ENCODE peak calls at places on chromosomes 4 and X, in five cellular contexts. O, P, Z, C and J are unnamed samples.

GRCh38 chr4:145130788-145131398 is 32.8 kb downstream of the ABCE1 start:
- DNase-seq in O (no peak), P (peak), Z (no peak), C (peak), J (no peak)

GRCh38 chrX:28135378-28136047 is 154.3 kb upstream of the DCAF8L1 start:
- DNase-seq in O (no peak), P (peak), Z (no peak), C (no peak), J (no peak)

GRCh38 chrX:12080265-12080664 is 58.0 kb upstream of the FRMPD4 start:
- DNase-seq in O (no peak), P (peak), Z (no peak), C (no peak), J (peak)

GRCh38 chrX:47458528-47458927 is 24.5 kb downstream of the ZNF41 start:
- DNase-seq in O (no peak), P (no peak), Z (no peak), C (no peak), J (no peak)

GRCh38 chrX:119252716-119253115 is 16.6 kb downstream of the PGRMC1 start:
- DNase-seq in O (no peak), P (no peak), Z (no peak), C (no peak), J (no peak)

GRCh38 chrX:37959212-37960021 is 46.9 kb upstream of the SYTL5 start:
- DNase-seq in O (no peak), P (no peak), Z (no peak), C (no peak), J (peak)

GRCh38 chr4:120870279-120870673 is 52.2 kb downstream of the PRDM5 start:
- DNase-seq in O (no peak), P (no peak), Z (no peak), C (no peak), J (peak)

GRCh38 chrX:2228466-2228865 is 272.3 kb downstream of the DHRSX start:
- DNase-seq in O (no peak), P (no peak), Z (no peak), C (no peak), J (no peak)

GRCh38 chr4:181536753-181537434 is 706.3 kb upstream of the TENM3 start:
- DNase-seq in O (no peak), P (no peak), Z (no peak), C (no peak), J (no peak)

GRCh38 chr4:183181081-183181480 is 82.0 kb downstream of the WWC2 start:
- DNase-seq in O (no peak), P (no peak), Z (no peak), C (no peak), J (no peak)

GRCh38 chrX:84336646-84337045 is 148.6 kb upstream of the RPS6KA6 start:
- DNase-seq in O (no peak), P (no peak), Z (no peak), C (no peak), J (no peak)

GRCh38 chr4:86358176-86358701 is 1.6 kb downstream of the MAPK10 start:
- DNase-seq in O (no peak), P (peak), Z (no peak), C (no peak), J (peak)

GRCh38 chrX:58025979-58026378 is 115.7 kb upstream of the ZXDA start:
- DNase-seq in O (no peak), P (peak), Z (peak), C (no peak), J (peak)

GRCh38 chr4:2935762-2936743 is 27.2 kb downstream of the NOP14 start:
- DNase-seq in O (no peak), P (peak), Z (peak), C (peak), J (no peak)

GRCh38 chr4:184624972-184625554 is 24.2 kb downstream of the CASP3 start:
- DNase-seq in O (no peak), P (no peak), Z (no peak), C (no peak), J (no peak)

GRCh38 chr4:183906486-183906735 is 1.3 kb downstream of the STOX2 start:
- DNase-seq in O (no peak), P (no peak), Z (no peak), C (no peak), J (no peak)

GRCh38 chrX:120428309-120428708 is 40.8 kb downstream of the LAMP2 start:
- DNase-seq in O (no peak), P (peak), Z (no peak), C (no peak), J (no peak)

GRCh38 chrX:120308558-120308957 is 2.7 kb downstream of the TMEM255A start:
- DNase-seq in O (no peak), P (no peak), Z (no peak), C (no peak), J (no peak)

GRCh38 chrX:68837119-68837518 is 8.3 kb downstream of the EFNB1 start:
- DNase-seq in O (no peak), P (no peak), Z (no peak), C (no peak), J (no peak)

GRCh38 chr4:108849611-108850406 is 87.0 kb upstream of the ETNPPL start:
- DNase-seq in O (no peak), P (peak), Z (no peak), C (peak), J (no peak)

GRCh38 chr4:184287697-184288255 is 70.1 kb upstream of the ENPP6 start:
- DNase-seq in O (no peak), P (peak), Z (no peak), C (no peak), J (no peak)

GRCh38 chr4:40422309-40422708 is 87.2 kb downstream of the CHRNA9 start:
- DNase-seq in O (no peak), P (no peak), Z (no peak), C (no peak), J (no peak)